ENCODE peak calls at places on chromosomes 6 and 20, in seven cellular contexts. W is HTR-8/SVneo, M is astrocyte of the spinal cord, C is left cardiac atrium, G is DMS153, N is nephron progenitor cell, S is NCI-H2171. E is an unnamed sample.

GRCh38 chr6:127178746-127179145 is 60.3 kb downstream of the RSPO3 start:
- DNase-seq in W (no peak), M (peak), C (no peak), G (no peak), N (no peak), S (no peak), E (peak)

GRCh38 chr6:80637312-80637711 is 530.8 kb downstream of the BCKDHB start:
- DNase-seq in W (no peak), M (peak), C (no peak), G (no peak), N (no peak), S (no peak), E (peak)

GRCh38 chr20:61770203-61770602 is 295.5 kb downstream of the TAF4 start:
- DNase-seq in W (no peak), M (no peak), C (no peak), G (no peak), N (no peak), S (no peak), E (no peak)

GRCh38 chr6:28648035-28648877 is 122.6 kb downstream of the GPX5 start:
- DNase-seq in W (no peak), M (peak), C (peak), G (peak), N (peak), S (peak), E (peak)

GRCh38 chr6:30481213-30481964 is 7.9 kb upstream of the HLA-E start:
- DNase-seq in W (no peak), M (no peak), C (no peak), G (no peak), N (peak), S (no peak), E (no peak)

GRCh38 chr6:32397252-32397920 is 9.6 kb downstream of the BTNL2 start:
- DNase-seq in W (no peak), M (no peak), C (no peak), G (no peak), N (no peak), S (no peak), E (peak)

GRCh38 chr20:50845566-50846211 is 50.8 kb downstream of the BCAS4 start:
- DNase-seq in W (no peak), M (no peak), C (no peak), G (no peak), N (no peak), S (no peak), E (no peak)

GRCh38 chr6:44525761-44526351 is 138.3 kb downstream of the CDC5L start:
- DNase-seq in W (no peak), M (no peak), C (no peak), G (no peak), N (no peak), S (no peak), E (no peak)

GRCh38 chr20:50844430-50845100 is 49.7 kb downstream of the BCAS4 start:
- DNase-seq in W (peak), M (peak), C (peak), G (no peak), N (no peak), S (no peak), E (peak)

GRCh38 chr20:23614163-23614562 is 8.4 kb upstream of the CST9 start:
- DNase-seq in W (no peak), M (no peak), C (no peak), G (no peak), N (no peak), S (no peak), E (no peak)

GRCh38 chr6:162068340-162068739 is 659.2 kb downstream of the PRKN start:
- DNase-seq in W (no peak), M (no peak), C (no peak), G (no peak), N (no peak), S (no peak), E (no peak)

GRCh38 chr6:14767176-14767575 is 478.7 kb upstream of the JARID2 start:
- DNase-seq in W (no peak), M (no peak), C (no peak), G (no peak), N (no peak), S (peak), E (peak)

GRCh38 chr6:106757267-106757666 is 127.9 kb downstream of the QRSL1 start:
- DNase-seq in W (no peak), M (no peak), C (no peak), G (peak), N (no peak), S (peak), E (no peak)

GRCh38 chr6:90136850-90137249 is 159.8 kb downstream of the BACH2 start:
- DNase-seq in W (no peak), M (no peak), C (no peak), G (no peak), N (no peak), S (no peak), E (no peak)

E was measured in foreskin fibroblast.